ENCODE peak calls at places on chromosomes 2 and 18, in four cellular contexts. B is fibroblast of the aortic adventitia; H is stimulated activated CD4-positive, alpha-beta T cell treated with anti-CD3 and anti-CD28 coated beads, Interleukin-4, amount 100 ng/mL, for 1 hour; N is GM12865. A is an unnamed sample.

GRCh38 chr2:68727698-68728375 is 6.8 kb upstream of the ARHGAP25 start:
- DNase-seq in B (no peak), H (no peak), N (no peak), A (no peak)

GRCh38 chr2:66228128-66228547 is 206.8 kb upstream of the MEIS1 start:
- DNase-seq in B (no peak), H (no peak), N (no peak), A (no peak)

GRCh38 chr2:32918774-32919173 is 28.0 kb upstream of the LTBP1 start:
- DNase-seq in B (no peak), H (no peak), N (no peak), A (no peak)

GRCh38 chr2:102758433-102758832 is 3.4 kb upstream of the TMEM182 start:
- DNase-seq in B (no peak), H (no peak), N (no peak), A (no peak)

GRCh38 chr2:167787021-167787420 is 460.4 kb downstream of the STK39 start:
- DNase-seq in B (no peak), H (no peak), N (no peak), A (no peak)

GRCh38 chr2:127173073-127173472 is 47.0 kb downstream of the CYP27C1 start:
- DNase-seq in B (peak; percentile 96), H (no peak), N (no peak), A (peak; percentile 94)

GRCh38 chr2:66985901-66986300 is 411.2 kb upstream of the ETAA1 start:
- DNase-seq in B (peak; percentile 30), H (no peak), N (no peak), A (no peak)

GRCh38 chr2:96555146-96555610 is 18.6 kb downstream of the ARID5A start:
- DNase-seq in B (no peak), H (no peak), N (no peak), A (no peak)

GRCh38 chr2:148674063-148675020 is 29.8 kb downstream of the EPC2 start:
- DNase-seq in B (no peak), H (peak; percentile 6), N (peak; percentile 43), A (peak; percentile 53)

GRCh38 chr2:18398833-18399232 is 161.6 kb downstream of the RDH14 start:
- DNase-seq in B (peak; percentile 73), H (no peak), N (no peak), A (peak; percentile 61)

GRCh38 chr2:96082211-96083063 is 33.9 kb downstream of the ADRA2B start:
- DNase-seq in B (no peak), H (no peak), N (no peak), A (no peak)

GRCh38 chr2:239061824-239062560 is 214.1 kb downstream of the TWIST2 start:
- DNase-seq in B (no peak), H (no peak), N (no peak), A (no peak)

GRCh38 chr2:120770641-120771040 is 35.0 kb downstream of the GLI2 start:
- DNase-seq in B (no peak), H (no peak), N (no peak), A (no peak)

GRCh38 chr2:38265461-38265860 is 111.6 kb downstream of the ATL2 start:
- DNase-seq in B (no peak), H (no peak), N (peak; percentile 34), A (peak; percentile 38)

GRCh38 chr18:37375181-37375580 is 190.4 kb downstream of the CELF4 start:
- DNase-seq in B (no peak), H (no peak), N (no peak), A (no peak)

GRCh38 chr18:63844254-63844653 is 43.3 kb upstream of the SERPINB2 start:
- DNase-seq in B (peak; percentile 71), H (no peak), N (peak; percentile 52), A (peak; percentile 31)

GRCh38 chr2:162888641-162889040 is 50.1 kb upstream of the KCNH7 start:
- DNase-seq in B (no peak), H (no peak), N (no peak), A (peak; percentile 7)

GRCh38 chr2:239929504-239929903 is 95.6 kb downstream of the NDUFA10 start:
- DNase-seq in B (no peak), H (no peak), N (no peak), A (no peak)

GRCh38 chr18:56709463-56709862 is 58.3 kb downstream of the WDR7 start:
- DNase-seq in B (peak; percentile 77), H (no peak), N (peak; percentile 78), A (peak; percentile 79)

GRCh38 chr2:177989029-177989885 is 83.3 kb downstream of the PDE11A start:
- DNase-seq in B (peak; percentile 16), H (no peak), N (no peak), A (no peak)

GRCh38 chr2:28598484-28598883 is 102.6 kb downstream of the PLB1 start:
- DNase-seq in B (no peak), H (no peak), N (no peak), A (no peak)

GRCh38 chr2:235566931-235567495 is 73.2 kb downstream of the AGAP1 start:
- DNase-seq in B (no peak), H (no peak), N (no peak), A (no peak)

GRCh38 chr18:62710417-62710816 is 4.9 kb upstream of the PHLPP1 start:
- DNase-seq in B (no peak), H (no peak), N (no peak), A (no peak)

GRCh38 chr2:201466050-201466660 is 14.6 kb downstream of the STRADB start:
- DNase-seq in B (peak; percentile 81), H (no peak), N (no peak), A (peak; percentile 89)

GRCh38 chr2:226911932-226912331 is 76.1 kb downstream of the RHBDD1 start:
- DNase-seq in B (peak; percentile 21), H (no peak), N (peak; percentile 21), A (peak; percentile 46)

GRCh38 chr18:76203552-76203951 is 291.5 kb downstream of the ZNF516 start:
- DNase-seq in B (no peak), H (no peak), N (no peak), A (peak; percentile 23)

GRCh38 chr2:20422679-20423271 is 24.1 kb upstream of the RHOB start:
- DNase-seq in B (peak; percentile 25), H (no peak), N (peak; percentile 54), A (peak; percentile 89)

GRCh38 chr2:15745329-15745728 is 153.7 kb downstream of the DDX1 start:
- DNase-seq in B (no peak), H (no peak), N (no peak), A (no peak)

GRCh38 chr2:170817247-170817998 is 736 bp downstream of the GAD1 start:
- DNase-seq in B (peak; percentile 29), H (peak; percentile 34), N (peak; percentile 25), A (peak; percentile 39)

GRCh38 chr18:62572456-62572855 is 49.6 kb downstream of the ZCCHC2 start:
- DNase-seq in B (no peak), H (no peak), N (no peak), A (no peak)

GRCh38 chr2:14712091-14712490 is 79.6 kb downstream of the LRATD1 start:
- DNase-seq in B (no peak), H (no peak), N (no peak), A (peak; percentile 68)

GRCh38 chr2:195319112-195319460 is 337.9 kb upstream of the SLC39A10 start:
- DNase-seq in B (peak; percentile 58), H (no peak), N (no peak), A (peak; percentile 68)

A was measured in fibroblast of lung.